ENCODE peak calls at places on chromosomes 4 and X, in four cellular contexts. N, Q, T and R are unnamed samples.

GRCh38 chr4:102734591-102735385 is 26.0 kb downstream of the MANBA start:
- DNase-seq in T (no peak), Q (peak; percentile 65), N (peak; percentile 28), R (no peak)

GRCh38 chr4:55765070-55765469 is 54.5 kb upstream of the EXOC1L start:
- DNase-seq in T (no peak), N (no peak), Q (no peak), R (no peak)

GRCh38 chr4:119284876-119285611 is 36.9 kb downstream of the FABP2 start:
- DNase-seq in Q (no peak), N (no peak), T (no peak), R (no peak)

GRCh38 chr4:81084029-81084428 is 53.5 kb downstream of the BMP3 start:
- DNase-seq in Q (peak; percentile 10), T (no peak), N (no peak), R (no peak)

GRCh38 chr4:126991965-126992364 is 640.8 kb upstream of the INTU start:
- DNase-seq in T (no peak), Q (no peak), N (no peak), R (no peak)

GRCh38 chr4:106222548-106222947 is 93.5 kb downstream of the TBCK start:
- DNase-seq in Q (no peak), N (no peak), T (no peak), R (no peak)

GRCh38 chrX:68895339-68896250 is 66.8 kb downstream of the EFNB1 start:
- DNase-seq in T (peak; percentile 52), Q (peak; percentile 3), N (peak; percentile 59), R (peak; percentile 62)

GRCh38 chrX:112846114-112846513 is 5.5 kb upstream of the AMOT start:
- DNase-seq in Q (no peak), T (no peak), N (no peak), R (peak; percentile 16)

GRCh38 chrX:31227250-31227649 is 155.4 kb upstream of the FTHL17 start:
- DNase-seq in Q (peak; percentile 63), N (no peak), T (no peak), R (no peak)

GRCh38 chr4:133555671-133556070 is 406.6 kb downstream of the PCDH10 start:
- DNase-seq in T (no peak), N (no peak), Q (no peak), R (no peak)

GRCh38 chr4:53592686-53593641 is 1.7 kb upstream of the LNX1 start:
- DNase-seq in Q (no peak), T (peak; percentile 76), N (peak; percentile 77), R (peak; percentile 69)
- TF ChIP-seq POLR2AphosphoS5 in Q (no peak), T (peak; percentile 8), N (peak; percentile 46), R (no peak)

GRCh38 chrX:15343075-15343476 is 7.8 kb upstream of the PIGA start:
- DNase-seq in T (no peak), N (no peak), Q (no peak), R (no peak)
- TF ChIP-seq POLR2AphosphoS5 in T (no peak), N (no peak), Q (no peak), R (no peak)

DNA sequence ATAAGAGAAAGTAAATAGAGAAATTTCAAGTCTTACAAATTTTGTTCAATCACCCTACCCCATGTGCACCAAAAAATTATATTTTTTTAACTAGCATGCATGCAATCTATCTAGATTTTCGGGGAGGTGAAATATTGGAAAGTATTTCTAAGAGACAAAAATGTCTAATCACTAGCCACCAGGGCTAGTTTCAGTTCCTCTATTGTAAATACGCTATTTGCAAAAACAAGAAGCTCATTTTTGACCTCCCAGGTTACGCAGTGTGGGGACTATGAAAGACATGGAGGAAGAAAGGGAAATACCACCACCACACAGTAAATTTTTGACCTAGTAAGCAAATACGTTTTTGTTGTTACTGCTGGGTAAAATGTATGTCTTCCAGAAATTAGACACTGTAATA is 2.3 kb downstream of the NEXMIF start:
- DNase-seq in N (no peak), Q (no peak), T (no peak), R (no peak)
- TF ChIP-seq POLR2AphosphoS5 in N (no peak), Q (no peak), T (no peak), R (no peak)

DNA sequence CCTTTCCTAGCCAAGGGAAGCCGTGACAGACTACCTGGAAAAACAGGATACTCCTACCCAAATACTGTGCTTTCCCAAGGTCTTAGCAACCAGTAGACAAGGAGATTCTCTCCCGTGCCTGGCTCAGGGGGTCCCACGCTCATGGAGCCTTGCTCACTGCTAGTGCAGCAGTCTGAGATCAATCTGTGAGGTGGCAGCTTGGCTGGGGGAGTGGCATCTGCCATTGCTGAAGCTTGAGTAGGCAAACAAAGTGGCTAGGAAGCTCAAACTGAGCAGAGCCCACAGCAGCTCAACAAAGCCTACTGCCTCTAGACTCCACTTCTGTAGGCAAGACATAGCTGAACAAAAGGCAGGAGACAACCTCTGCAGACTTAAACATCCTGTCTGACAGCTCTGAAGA is 177.1 kb downstream of the PARM1 start:
- DNase-seq in N (no peak), Q (no peak), T (no peak), R (no peak)
- TF ChIP-seq POLR2AphosphoS5 in N (no peak), Q (no peak), T (no peak), R (no peak)